ENCODE peak calls at places on chromosome 15, in six cellular contexts. W is stimulated activated naive CD8-positive, alpha-beta T cell treated with anti-CD3 and anti-CD28 coated beads, Interleukin-15, Interleukin-2, amounts not matched to agents 100 U/mL and 50 U/mL, for 24 hours; J is GM12891; M is cerebellum; N is endothelial cell; R is fibroblast of the aortic adventitia. P is an unnamed sample.

GRCh38 chr15:89009080-89009479 is 79.2 kb upstream of the ABHD2 start:
- DNase-seq in M (no peak), N (no peak), R (no peak), J (no peak), W (no peak), P (no peak)

GRCh38 chr15:45097466-45097865 is 16.5 kb downstream of the DUOX2 start:
- DNase-seq in J (no peak), N (no peak), M (no peak), W (no peak), R (no peak), P (no peak)

GRCh38 chr15:65819563-65819960 is 27.5 kb upstream of the DENND4A start:
- DNase-seq in W (no peak), N (no peak), J (no peak), M (no peak), R (no peak), P (no peak)

GRCh38 chr15:74006774-74007639 is 12.5 kb downstream of the PML start:
- DNase-seq in N (no peak), M (no peak), R (no peak), W (no peak), J (no peak), P (no peak)

GRCh38 chr15:33587773-33588172 is 277.0 kb downstream of the RYR3 start:
- DNase-seq in N (no peak), W (no peak), R (peak; percentile 20), J (no peak), M (no peak), P (no peak)

GRCh38 chr15:74333662-74334061 is 33.8 kb downstream of the CYP11A1 start:
- DNase-seq in N (no peak), R (no peak), W (no peak), M (no peak), J (no peak), P (no peak)

GRCh38 chr15:75145027-75145841 is 56.4 kb upstream of the C15orf39 start:
- DNase-seq in R (no peak), N (no peak), W (no peak), M (no peak), J (no peak), P (no peak)

GRCh38 chr15:100725121-100726069 is 123.0 kb downstream of the ASB7 start:
- DNase-seq in W (no peak), J (no peak), M (no peak), N (no peak), R (peak; percentile 73), P (peak; percentile 54)

GRCh38 chr15:83970290-83970890 is 265.2 kb upstream of the GOLGA6L4 start:
- DNase-seq in J (no peak), N (no peak), W (no peak), M (no peak), R (no peak), P (no peak)